ENCODE peak calls at places on chromosome 18, in ten cellular contexts. I is astrocyte of the cerebellum; N is left ventricle myocardium inferior; V is gastrocnemius medialis; A is HCT116; G is CD8-positive, alpha-beta T cell; M is HepG2; W is mammary epithelial cell; E is Peyer's patch; P is fibroblast of mammary gland. S is an unnamed sample.

GRCh38 chr18:2411381-2411977 is 159.8 kb downstream of the METTL4 start:
- DNase-seq in I (peak; percentile 42), N (no peak), V (no peak), A (no peak), G (no peak), M (no peak), W (peak; percentile 76), E (no peak), P (no peak), S (peak; percentile 33)

GRCh38 chr18:59272971-59273935 is at the start of gene RAX:
- DNase-seq in I (no peak), N (no peak), V (no peak), A (no peak), G (no peak), M (no peak), W (no peak), E (no peak), P (peak; percentile 11), S (peak; percentile 11)

GRCh38 chr18:2186967-2187366 is 384.3 kb downstream of the METTL4 start:
- DNase-seq in I (no peak), N (no peak), V (no peak), A (no peak), G (no peak), M (no peak), W (no peak), E (no peak), P (no peak), S (no peak)

GRCh38 chr18:61738488-61738887 is 154.3 kb downstream of the RNF152 start:
- DNase-seq in I (no peak), N (no peak), V (peak; percentile 29), A (no peak), G (no peak), M (no peak), W (no peak), E (peak; percentile 64), P (peak; percentile 65), S (peak; percentile 59)

GRCh38 chr18:76274470-76275289 is 220.4 kb downstream of the ZNF516 start:
- DNase-seq in I (no peak), N (no peak), V (no peak), A (peak; percentile 22), G (no peak), M (peak; percentile 17), W (no peak), E (no peak), P (no peak), S (no peak)

GRCh38 chr18:32607816-32608215 is 137.1 kb upstream of the GAREM1 start:
- DNase-seq in I (no peak), N (no peak), V (no peak), A (no peak), G (no peak), M (no peak), W (no peak), E (no peak), P (no peak), S (no peak)

GRCh38 chr18:33282709-33283333 is 157.7 kb downstream of the CCDC178 start:
- DNase-seq in I (no peak), N (no peak), V (no peak), A (no peak), G (no peak), M (no peak), W (no peak), E (no peak), P (no peak), S (no peak)

GRCh38 chr18:47215554-47216138 is 35.8 kb downstream of the SKOR2 start:
- DNase-seq in I (peak; percentile 45), N (no peak), V (no peak), A (peak; percentile 55), G (no peak), M (peak; percentile 44), W (peak; percentile 39), E (no peak), P (peak; percentile 77), S (peak; percentile 68)

GRCh38 chr18:62586148-62586774 is 63.4 kb downstream of the ZCCHC2 start:
- DNase-seq in I (peak; percentile 34), N (peak; percentile 78), V (peak; percentile 57), A (peak; percentile 32), G (peak; percentile 41), M (peak; percentile 29), W (peak; percentile 29), E (peak; percentile 76), P (peak; percentile 77), S (peak; percentile 72)

GRCh38 chr18:56789004-56789888 is 138.1 kb downstream of the WDR7 start:
- DNase-seq in I (no peak), N (no peak), V (no peak), A (peak; percentile 23), G (no peak), M (peak; percentile 33), W (peak; percentile 14), E (no peak), P (peak; percentile 35), S (peak; percentile 21)

DNA sequence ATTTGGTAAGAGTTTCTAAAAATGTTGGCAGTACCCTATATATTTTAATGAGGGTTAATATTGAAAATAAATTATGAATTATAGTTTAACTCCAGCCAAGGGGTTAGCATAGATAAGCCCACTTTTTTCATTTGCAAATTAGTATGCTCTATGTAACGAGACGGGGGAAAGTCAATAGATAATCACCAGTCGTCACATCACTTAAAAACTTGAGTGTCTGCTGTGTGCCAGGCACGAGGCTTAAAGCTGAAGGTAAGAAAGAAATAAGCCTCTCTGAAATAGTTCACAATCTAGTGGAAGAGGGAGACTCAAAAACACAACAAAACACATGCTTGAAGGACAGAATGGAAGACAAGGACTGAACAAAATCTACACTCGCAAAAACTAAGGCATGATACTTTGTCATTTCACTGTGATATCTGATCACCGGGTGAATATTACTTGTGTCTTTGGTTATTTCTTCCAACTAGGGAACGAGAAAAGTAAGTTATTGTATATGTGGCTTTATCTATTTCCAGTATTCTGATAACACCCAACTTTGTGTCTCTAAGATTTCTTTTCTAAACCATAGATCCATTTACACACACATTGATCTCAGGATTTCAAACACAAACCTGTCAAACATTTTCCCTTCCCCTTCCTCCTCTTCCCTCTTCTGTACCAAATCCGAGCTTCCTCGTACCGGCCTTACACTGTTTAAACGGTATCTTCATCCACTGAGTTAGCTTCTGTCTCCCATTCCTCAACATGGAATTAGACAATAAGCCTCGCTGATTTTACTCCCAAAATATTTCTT is 199.1 kb downstream of the PIEZO2 start:
- DNase-seq in I (no peak), N (no peak), V (no peak), A (no peak), G (no peak), M (no peak), W (no peak), E (no peak), P (no peak), S (no peak)
- H3K4me3 ChIP-seq in I (no peak overlapping the region), N (no peak overlapping the region), V (no peak overlapping the region), A (no peak overlapping the region), G (no peak overlapping the region), M (no peak overlapping the region), W (no peak overlapping the region), E (no peak overlapping the region), P (no peak overlapping the region), S (no peak overlapping the region)

GRCh38 chr18:23183356-23184150 is 48.3 kb downstream of the CABLES1 start:
- DNase-seq in I (no peak), N (no peak), V (no peak), A (no peak), G (no peak), M (no peak), W (no peak), E (no peak), P (peak; percentile 64), S (peak; percentile 82)

GRCh38 chr18:23182606-23183005 is 47.3 kb downstream of the CABLES1 start:
- DNase-seq in I (no peak), N (no peak), V (no peak), A (no peak), G (no peak), M (no peak), W (no peak), E (no peak), P (no peak), S (no peak)

GRCh38 chr18:23178661-23179081 is 43.4 kb downstream of the CABLES1 start:
- DNase-seq in I (no peak), N (no peak), V (no peak), A (no peak), G (no peak), M (peak; percentile 38), W (no peak), E (no peak), P (no peak), S (no peak)

GRCh38 chr18:23179416-23179815 is 44.1 kb downstream of the CABLES1 start:
- DNase-seq in I (no peak), N (no peak), V (no peak), A (no peak), G (no peak), M (no peak), W (no peak), E (no peak), P (no peak), S (no peak)

DNA sequence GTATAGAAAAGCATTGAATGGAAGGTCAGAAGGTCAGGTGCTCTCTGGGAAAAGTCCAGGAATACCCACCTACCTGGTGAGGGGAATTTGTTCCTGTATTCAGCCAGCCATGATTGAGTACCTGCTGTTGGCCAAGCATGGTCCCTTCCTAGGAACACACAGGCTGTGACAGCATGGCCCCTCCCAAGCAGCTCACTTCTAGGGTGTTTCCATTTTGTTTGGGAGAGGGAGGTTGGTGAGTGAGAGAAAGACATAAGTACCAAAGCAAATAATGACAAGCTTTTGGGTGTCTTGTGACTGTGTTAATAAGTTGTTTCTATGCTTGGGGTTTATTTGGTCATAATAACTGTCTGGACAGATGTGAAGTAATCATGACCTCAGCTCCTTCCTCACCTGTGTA is 46.3 kb downstream of the CABLES1 start:
- DNase-seq in I (no peak), N (no peak), V (no peak), A (no peak), G (no peak), M (no peak), W (no peak), E (no peak), P (no peak), S (no peak)
- TF ChIP-seq CTCF in I (no peak), N (no peak), V (no peak), A (no peak), G (no peak), M (no peak), W (no peak), E (no peak), P (no peak), S (no peak)

GRCh38 chr18:29874519-29875098 is 1167.9 kb downstream of the DSC3 start:
- DNase-seq in I (peak; percentile 29), N (no peak), V (no peak), A (peak; percentile 10), G (no peak), M (peak; percentile 52), W (peak; percentile 39), E (no peak), P (peak; percentile 43), S (peak; percentile 33)
- H3K4me3 ChIP-seq in I (no peak overlapping the region), N (no peak overlapping the region), V (no peak overlapping the region), A (no peak overlapping the region), G (no peak overlapping the region), M (no peak overlapping the region), W (no peak overlapping the region), E (no peak overlapping the region), P (no peak overlapping the region), S (no peak overlapping the region)

DNA sequence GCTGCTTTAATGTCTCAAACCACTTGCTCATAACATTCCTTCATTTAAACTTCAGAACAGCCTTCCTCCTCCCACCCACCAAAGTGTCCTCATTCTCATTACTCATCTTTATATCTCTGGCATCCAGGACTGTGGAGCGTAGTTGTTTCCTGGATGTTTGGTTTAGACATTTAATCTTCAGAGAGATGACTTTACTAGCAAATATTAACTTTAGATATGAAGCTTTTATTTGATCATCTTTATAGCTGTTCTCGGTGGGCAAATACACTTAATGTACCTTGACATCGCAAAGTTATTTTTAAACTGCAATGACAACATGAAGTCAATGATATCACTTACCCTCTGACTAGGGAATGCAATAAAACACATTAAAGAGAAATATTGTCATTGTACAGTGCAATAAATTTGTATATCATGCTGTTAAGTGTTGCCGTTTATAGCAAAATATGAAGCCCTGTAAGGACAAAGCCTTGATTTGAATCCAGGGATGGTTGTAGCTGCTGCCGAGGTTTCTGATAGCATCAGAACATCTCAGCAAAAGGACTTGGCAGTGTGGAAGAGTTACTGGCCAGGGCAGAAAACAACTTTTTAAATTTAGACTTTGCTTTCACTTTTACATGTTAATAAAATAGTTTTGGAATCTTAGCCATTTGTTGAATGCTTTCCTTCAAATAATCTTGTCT is 4.6 kb upstream of the LAMA3 start:
- DNase-seq in I (no peak), N (no peak), V (no peak), A (no peak), G (no peak), M (peak; percentile 47), W (no peak), E (no peak), P (peak; percentile 58), S (peak; percentile 54)
- TF ChIP-seq CTCF in I (no peak), N (no peak), V (no peak), A (no peak), G (no peak), M (no peak), W (no peak), E (no peak), P (no peak), S (no peak)

S was measured in fibroblast of villous mesenchyme.